ENCODE peak calls at places on chromosomes 16 and 17, in five cellular contexts. One of them, this sample, is unnamed.

GRCh38 chr17:2064980-2065785 is 10.3 kb downstream of the HIC1 start:
- DNase-seq in epithelial cell of proximal tubule: no peak
- DNase-seq in omental fat pad: no peak
- DNase-seq in CD4-positive, alpha-beta T cell: no peak
- DNase-seq in Peyer's patch: no peak
- DNase-seq in this sample: no peak

GRCh38 chr16:31504159-31504558 is 4.0 kb downstream of the RUSF1 start:
- DNase-seq in CD4-positive, alpha-beta T cell: no peak
- DNase-seq in epithelial cell of proximal tubule: no peak
- DNase-seq in Peyer's patch: no peak
- DNase-seq in omental fat pad: no peak
- DNase-seq in this sample: no peak

GRCh38 chr16:57477531-57478202 is 8.6 kb downstream of the DOK4 start:
- DNase-seq in omental fat pad: no peak
- DNase-seq in CD4-positive, alpha-beta T cell: no peak
- DNase-seq in Peyer's patch: peak
- DNase-seq in epithelial cell of proximal tubule: no peak
- DNase-seq in this sample: no peak

GRCh38 chr16:1870365-1871082 is 1.4 kb downstream of the MEIOB start:
- DNase-seq in CD4-positive, alpha-beta T cell: no peak
- DNase-seq in Peyer's patch: no peak
- DNase-seq in omental fat pad: no peak
- DNase-seq in epithelial cell of proximal tubule: peak
- DNase-seq in this sample: no peak

GRCh38 chr17:32285770-32286517 is 20.3 kb downstream of the RHBDL3 start:
- DNase-seq in Peyer's patch: no peak
- DNase-seq in epithelial cell of proximal tubule: no peak
- DNase-seq in omental fat pad: no peak
- DNase-seq in CD4-positive, alpha-beta T cell: no peak
- DNase-seq in this sample: no peak

GRCh38 chr17:16108386-16108785 is 106.9 kb downstream of the NCOR1 start:
- DNase-seq in omental fat pad: no peak
- DNase-seq in epithelial cell of proximal tubule: no peak
- DNase-seq in CD4-positive, alpha-beta T cell: no peak
- DNase-seq in Peyer's patch: no peak
- DNase-seq in this sample: no peak

GRCh38 chr17:48052956-48053757 is 5.0 kb downstream of the NFE2L1 start:
- DNase-seq in Peyer's patch: peak
- DNase-seq in epithelial cell of proximal tubule: no peak
- DNase-seq in CD4-positive, alpha-beta T cell: no peak
- DNase-seq in omental fat pad: no peak
- DNase-seq in this sample: no peak

GRCh38 chr17:28475151-28475900 is 1.9 kb downstream of the SLC13A2 start:
- DNase-seq in Peyer's patch: peak
- DNase-seq in CD4-positive, alpha-beta T cell: no peak
- DNase-seq in epithelial cell of proximal tubule: no peak
- DNase-seq in omental fat pad: no peak
- DNase-seq in this sample: no peak

GRCh38 chr17:72560303-72561247 is 439.8 kb downstream of the SOX9 start:
- DNase-seq in omental fat pad: no peak
- DNase-seq in epithelial cell of proximal tubule: no peak
- DNase-seq in CD4-positive, alpha-beta T cell: peak
- DNase-seq in Peyer's patch: peak
- DNase-seq in this sample: peak

GRCh38 chr16:11128211-11129123 is 127.5 kb downstream of the SOCS1 start:
- DNase-seq in Peyer's patch: no peak
- DNase-seq in epithelial cell of proximal tubule: no peak
- DNase-seq in CD4-positive, alpha-beta T cell: no peak
- DNase-seq in omental fat pad: no peak
- DNase-seq in this sample: no peak

GRCh38 chr17:41919165-41919817 is 540 bp upstream of the ACLY start:
- DNase-seq in CD4-positive, alpha-beta T cell: no peak
- DNase-seq in omental fat pad: no peak
- DNase-seq in Peyer's patch: no peak
- DNase-seq in epithelial cell of proximal tubule: no peak
- DNase-seq in this sample: no peak

GRCh38 chr17:74981318-74981978 is 6.0 kb upstream of the CDR2L start:
- DNase-seq in omental fat pad: no peak
- DNase-seq in epithelial cell of proximal tubule: no peak
- DNase-seq in Peyer's patch: no peak
- DNase-seq in CD4-positive, alpha-beta T cell: no peak
- DNase-seq in this sample: no peak

GRCh38 chr17:49438885-49439284 is 24.2 kb upstream of the PHB1 start:
- DNase-seq in epithelial cell of proximal tubule: no peak
- DNase-seq in omental fat pad: no peak
- DNase-seq in Peyer's patch: no peak
- DNase-seq in CD4-positive, alpha-beta T cell: no peak
- DNase-seq in this sample: no peak
- TF ChIP-seq CTCF in epithelial cell of proximal tubule: no peak
- TF ChIP-seq CTCF in omental fat pad: no peak
- TF ChIP-seq CTCF in Peyer's patch: no peak
- TF ChIP-seq CTCF in CD4-positive, alpha-beta T cell: no peak
- TF ChIP-seq CTCF in this sample: no peak

GRCh38 chr17:60333628-60334031 is 58.3 kb downstream of the USP32 start:
- DNase-seq in Peyer's patch: no peak
- DNase-seq in epithelial cell of proximal tubule: no peak
- DNase-seq in omental fat pad: no peak
- DNase-seq in CD4-positive, alpha-beta T cell: no peak
- DNase-seq in this sample: no peak
- TF ChIP-seq CTCF in Peyer's patch: no peak
- TF ChIP-seq CTCF in epithelial cell of proximal tubule: no peak
- TF ChIP-seq CTCF in omental fat pad: no peak
- TF ChIP-seq CTCF in CD4-positive, alpha-beta T cell: no peak
- TF ChIP-seq CTCF in this sample: no peak

GRCh38 chr16:51919736-51920135 is 627.2 kb downstream of the TOX3 start:
- DNase-seq in CD4-positive, alpha-beta T cell: no peak
- DNase-seq in Peyer's patch: no peak
- DNase-seq in epithelial cell of proximal tubule: no peak
- DNase-seq in omental fat pad: no peak
- DNase-seq in this sample: no peak

GRCh38 chr16:51922476-51922875 is 624.5 kb downstream of the TOX3 start:
- DNase-seq in epithelial cell of proximal tubule: no peak
- DNase-seq in CD4-positive, alpha-beta T cell: no peak
- DNase-seq in Peyer's patch: no peak
- DNase-seq in omental fat pad: no peak
- DNase-seq in this sample: no peak

DNA sequence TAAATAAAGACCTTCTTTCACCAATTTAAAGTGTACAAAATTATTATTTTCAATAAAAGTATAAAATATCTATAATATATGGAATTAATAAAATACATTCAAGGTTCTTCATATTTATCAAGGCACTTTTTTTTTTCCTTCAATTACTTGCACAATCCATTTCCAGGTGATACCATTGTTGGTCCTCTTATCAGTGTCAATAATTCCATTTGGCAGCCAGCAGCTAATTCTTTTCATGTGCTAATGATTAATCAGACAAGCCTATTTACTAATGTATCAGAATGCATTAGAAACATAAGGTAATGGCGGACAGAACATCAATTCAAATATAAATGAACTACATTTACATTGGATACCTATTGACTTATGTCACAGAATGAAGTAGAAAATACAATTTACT is 622.2 kb downstream of the TOX3 start:
- DNase-seq in Peyer's patch: no peak
- DNase-seq in epithelial cell of proximal tubule: no peak
- DNase-seq in CD4-positive, alpha-beta T cell: no peak
- DNase-seq in omental fat pad: no peak
- DNase-seq in this sample: no peak
- TF ChIP-seq CTCF in Peyer's patch: no peak
- TF ChIP-seq CTCF in epithelial cell of proximal tubule: no peak
- TF ChIP-seq CTCF in CD4-positive, alpha-beta T cell: no peak
- TF ChIP-seq CTCF in omental fat pad: no peak
- TF ChIP-seq CTCF in this sample: no peak

DNA sequence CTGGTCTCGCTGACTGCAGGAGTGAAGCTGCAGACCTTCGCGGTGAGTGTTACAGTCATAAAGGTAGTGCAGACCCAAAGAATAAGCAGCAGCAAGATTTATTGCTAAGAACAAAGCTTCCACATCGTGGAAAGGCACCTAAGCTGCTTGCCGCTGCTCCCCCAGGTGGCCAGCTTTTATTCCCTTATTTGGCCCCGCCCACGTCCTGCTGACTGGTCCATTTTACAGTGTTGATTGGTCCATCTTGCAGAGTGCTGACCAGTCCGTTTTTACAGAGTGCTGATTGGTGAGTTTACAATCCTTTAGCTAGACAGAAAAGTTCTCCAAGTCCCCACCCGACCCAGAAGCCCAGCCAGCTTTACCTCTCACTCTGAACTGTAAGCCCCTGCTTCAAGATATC is 227.8 kb downstream of the ABCC12 start:
- DNase-seq in omental fat pad: no peak
- DNase-seq in Peyer's patch: no peak
- DNase-seq in epithelial cell of proximal tubule: no peak
- DNase-seq in CD4-positive, alpha-beta T cell: no peak
- DNase-seq in this sample: no peak
- TF ChIP-seq CTCF in omental fat pad: no peak
- TF ChIP-seq CTCF in Peyer's patch: no peak
- TF ChIP-seq CTCF in epithelial cell of proximal tubule: no peak
- TF ChIP-seq CTCF in CD4-positive, alpha-beta T cell: no peak
- TF ChIP-seq CTCF in this sample: no peak

GRCh38 chr17:8459109-8459508 is 23.4 kb downstream of the NDEL1 start:
- DNase-seq in omental fat pad: no peak
- DNase-seq in CD4-positive, alpha-beta T cell: no peak
- DNase-seq in epithelial cell of proximal tubule: no peak
- DNase-seq in Peyer's patch: no peak
- DNase-seq in this sample: no peak
- TF ChIP-seq CTCF in omental fat pad: no peak
- TF ChIP-seq CTCF in CD4-positive, alpha-beta T cell: no peak
- TF ChIP-seq CTCF in epithelial cell of proximal tubule: no peak
- TF ChIP-seq CTCF in Peyer's patch: no peak
- TF ChIP-seq CTCF in this sample: no peak

DNA sequence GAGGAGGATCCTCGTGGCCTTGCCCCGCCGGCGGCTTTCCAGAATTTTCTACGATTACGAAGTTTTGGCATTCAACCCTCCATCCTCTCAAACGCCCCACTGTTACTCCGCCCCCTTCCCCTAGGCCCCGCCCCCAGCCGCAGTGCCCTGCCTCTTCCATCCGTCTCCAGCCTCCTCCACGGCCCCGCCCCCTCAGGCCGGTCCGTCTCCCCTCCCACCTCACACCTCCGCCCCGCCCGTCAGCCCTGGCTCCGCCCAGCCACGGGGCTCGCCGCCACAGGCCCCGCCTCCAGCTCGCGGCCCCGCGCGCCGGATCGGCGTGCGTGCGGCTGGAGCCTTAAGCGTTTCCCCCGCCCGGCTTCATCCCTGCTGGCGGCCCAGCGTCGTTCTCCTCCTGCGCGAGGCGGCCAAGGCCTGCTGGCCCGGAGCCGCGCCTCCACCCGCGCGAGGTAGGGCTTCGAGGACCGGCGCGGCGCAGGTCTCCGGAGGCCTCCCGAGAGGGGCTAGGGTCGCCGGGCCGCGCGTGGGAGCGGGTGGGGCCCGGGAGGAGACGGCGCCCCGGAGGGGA is at the start of the genes C17orf67 and DGKE:
- DNase-seq in omental fat pad: peak
- DNase-seq in CD4-positive, alpha-beta T cell: peak
- DNase-seq in Peyer's patch: peak
- DNase-seq in epithelial cell of proximal tubule: peak
- DNase-seq in this sample: peak
- TF ChIP-seq CTCF in omental fat pad: no peak
- TF ChIP-seq CTCF in CD4-positive, alpha-beta T cell: no peak
- TF ChIP-seq CTCF in Peyer's patch: no peak
- TF ChIP-seq CTCF in epithelial cell of proximal tubule: no peak
- TF ChIP-seq CTCF in this sample: no peak

GRCh38 chr16:89489040-89489721 is 1.2 kb downstream of the ANKRD11 start:
- DNase-seq in Peyer's patch: peak
- DNase-seq in CD4-positive, alpha-beta T cell: peak
- DNase-seq in omental fat pad: peak
- DNase-seq in epithelial cell of proximal tubule: peak
- DNase-seq in this sample: peak
- TF ChIP-seq CTCF in Peyer's patch: peak
- TF ChIP-seq CTCF in CD4-positive, alpha-beta T cell: no peak
- TF ChIP-seq CTCF in omental fat pad: no peak
- TF ChIP-seq CTCF in epithelial cell of proximal tubule: no peak
- TF ChIP-seq CTCF in this sample: peak

GRCh38 chr16:61934591-61934990 is 101.6 kb downstream of the CDH8 start:
- DNase-seq in epithelial cell of proximal tubule: no peak
- DNase-seq in CD4-positive, alpha-beta T cell: no peak
- DNase-seq in omental fat pad: no peak
- DNase-seq in Peyer's patch: no peak
- DNase-seq in this sample: no peak
- TF ChIP-seq CTCF in epithelial cell of proximal tubule: no peak
- TF ChIP-seq CTCF in CD4-positive, alpha-beta T cell: no peak
- TF ChIP-seq CTCF in omental fat pad: no peak
- TF ChIP-seq CTCF in Peyer's patch: no peak
- TF ChIP-seq CTCF in this sample: no peak